ENCODE peak calls at places on chromosomes 12 and 14, in seven cellular contexts. One of them, this sample, is unnamed.

GRCh38 chr12:49515266-49515665 is 23.6 kb upstream of the KCNH3 start:
- DNase-seq in fibroblast of the conjunctiva: peak; percentile 46
- DNase-seq in GM12892: no peak
- DNase-seq in myocyte: peak; percentile 68
- DNase-seq in fibroblast of lung: peak; percentile 83
- DNase-seq in DMS53: peak; percentile 57
- DNase-seq in stomach: no peak
- DNase-seq in this sample: no peak

GRCh38 chr14:95889236-95889979 is 12.8 kb downstream of the TUNAR start:
- DNase-seq in fibroblast of the conjunctiva: no peak
- DNase-seq in GM12892: no peak
- DNase-seq in myocyte: no peak
- DNase-seq in fibroblast of lung: no peak
- DNase-seq in DMS53: no peak
- DNase-seq in stomach: no peak
- DNase-seq in this sample: no peak

GRCh38 chr12:43982544-43982943 is 146.7 kb downstream of the TMEM117 start:
- DNase-seq in fibroblast of the conjunctiva: no peak
- DNase-seq in GM12892: no peak
- DNase-seq in myocyte: no peak
- DNase-seq in fibroblast of lung: no peak
- DNase-seq in DMS53: no peak
- DNase-seq in stomach: no peak
- DNase-seq in this sample: no peak

GRCh38 chr12:24695103-24695502 is 253.8 kb downstream of the BCAT1 start:
- DNase-seq in fibroblast of the conjunctiva: no peak
- DNase-seq in GM12892: no peak
- DNase-seq in myocyte: no peak
- DNase-seq in fibroblast of lung: no peak
- DNase-seq in DMS53: no peak
- DNase-seq in stomach: no peak
- DNase-seq in this sample: no peak

GRCh38 chr12:85676816-85677749 is 159.1 kb downstream of the RASSF9 start:
- DNase-seq in fibroblast of the conjunctiva: no peak
- DNase-seq in GM12892: no peak
- DNase-seq in myocyte: no peak
- DNase-seq in fibroblast of lung: no peak
- DNase-seq in DMS53: no peak
- DNase-seq in stomach: no peak
- DNase-seq in this sample: no peak

GRCh38 chr14:34338056-34338455 is 124.0 kb downstream of the SPTSSA start:
- DNase-seq in fibroblast of the conjunctiva: no peak
- DNase-seq in GM12892: no peak
- DNase-seq in myocyte: no peak
- DNase-seq in fibroblast of lung: no peak
- DNase-seq in DMS53: no peak
- DNase-seq in stomach: no peak
- DNase-seq in this sample: peak; percentile 70

GRCh38 chr12:64256166-64256800 is 34.2 kb upstream of the KICS2 start:
- DNase-seq in fibroblast of the conjunctiva: peak; percentile 56
- DNase-seq in GM12892: no peak
- DNase-seq in myocyte: peak; percentile 75
- DNase-seq in fibroblast of lung: peak; percentile 80
- DNase-seq in DMS53: peak; percentile 88
- DNase-seq in stomach: no peak
- DNase-seq in this sample: peak; percentile 4

GRCh38 chr14:75877292-75877691 is 104.5 kb downstream of the TGFB3 start:
- DNase-seq in fibroblast of the conjunctiva: no peak
- DNase-seq in GM12892: no peak
- DNase-seq in myocyte: peak; percentile 47
- DNase-seq in fibroblast of lung: peak; percentile 98
- DNase-seq in DMS53: peak; percentile 26
- DNase-seq in stomach: no peak
- DNase-seq in this sample: no peak

GRCh38 chr12:13171921-13172859 is 24.3 kb upstream of the EMP1 start:
- DNase-seq in fibroblast of the conjunctiva: no peak
- DNase-seq in GM12892: no peak
- DNase-seq in myocyte: peak; percentile 46
- DNase-seq in fibroblast of lung: no peak
- DNase-seq in DMS53: no peak
- DNase-seq in stomach: no peak
- DNase-seq in this sample: no peak

GRCh38 chr14:25049127-25049558 is 804 bp downstream of the STXBP6 start:
- DNase-seq in fibroblast of the conjunctiva: no peak
- DNase-seq in GM12892: no peak
- DNase-seq in myocyte: no peak
- DNase-seq in fibroblast of lung: peak; percentile 14
- DNase-seq in DMS53: no peak
- DNase-seq in stomach: no peak
- DNase-seq in this sample: no peak

GRCh38 chr12:20367731-20368652 is at the start of gene PDE3A:
- DNase-seq in fibroblast of the conjunctiva: peak; percentile 56
- DNase-seq in GM12892: no peak
- DNase-seq in myocyte: peak; percentile 64
- DNase-seq in fibroblast of lung: peak; percentile 84
- DNase-seq in DMS53: peak; percentile 72
- DNase-seq in stomach: no peak
- DNase-seq in this sample: peak; percentile 5

GRCh38 chr14:96772929-96773328 is 24.3 kb upstream of the VRK1 start:
- DNase-seq in fibroblast of the conjunctiva: no peak
- DNase-seq in GM12892: no peak
- DNase-seq in myocyte: no peak
- DNase-seq in fibroblast of lung: no peak
- DNase-seq in DMS53: no peak
- DNase-seq in stomach: no peak
- DNase-seq in this sample: no peak

GRCh38 chr14:74599201-74599809 is 12.7 kb downstream of the LTBP2 start:
- DNase-seq in fibroblast of the conjunctiva: no peak
- DNase-seq in GM12892: no peak
- DNase-seq in myocyte: peak; percentile 94
- DNase-seq in fibroblast of lung: peak; percentile 84
- DNase-seq in DMS53: no peak
- DNase-seq in stomach: no peak
- DNase-seq in this sample: no peak

GRCh38 chr12:130768120-130768519 is 52.0 kb upstream of the RIMBP2 start:
- DNase-seq in fibroblast of the conjunctiva: no peak
- DNase-seq in GM12892: no peak
- DNase-seq in myocyte: no peak
- DNase-seq in fibroblast of lung: no peak
- DNase-seq in DMS53: no peak
- DNase-seq in stomach: no peak
- DNase-seq in this sample: no peak

GRCh38 chr14:67622675-67623074 is 3.0 kb downstream of the ARG2 start:
- DNase-seq in fibroblast of the conjunctiva: no peak
- DNase-seq in GM12892: no peak
- DNase-seq in myocyte: peak; percentile 80
- DNase-seq in fibroblast of lung: peak; percentile 73
- DNase-seq in DMS53: peak; percentile 88
- DNase-seq in stomach: no peak
- DNase-seq in this sample: no peak

GRCh38 chr14:33532581-33532980 is 418.3 kb downstream of the EGLN3 start:
- DNase-seq in fibroblast of the conjunctiva: no peak
- DNase-seq in GM12892: no peak
- DNase-seq in myocyte: no peak
- DNase-seq in fibroblast of lung: no peak
- DNase-seq in DMS53: no peak
- DNase-seq in stomach: no peak
- DNase-seq in this sample: no peak

GRCh38 chr12:132205271-132206092 is 61.2 kb downstream of the NOC4L start:
- DNase-seq in fibroblast of the conjunctiva: no peak
- DNase-seq in GM12892: no peak
- DNase-seq in myocyte: no peak
- DNase-seq in fibroblast of lung: no peak
- DNase-seq in DMS53: no peak
- DNase-seq in stomach: no peak
- DNase-seq in this sample: no peak

GRCh38 chr14:26021759-26022158 is 576.1 kb downstream of the NOVA1 start:
- DNase-seq in fibroblast of the conjunctiva: no peak
- DNase-seq in GM12892: no peak
- DNase-seq in myocyte: no peak
- DNase-seq in fibroblast of lung: no peak
- DNase-seq in DMS53: no peak
- DNase-seq in stomach: no peak
- DNase-seq in this sample: no peak

GRCh38 chr12:51351913-51352532 is 5.5 kb upstream of the CELA1 start:
- DNase-seq in fibroblast of the conjunctiva: peak; percentile 58
- DNase-seq in GM12892: no peak
- DNase-seq in myocyte: peak; percentile 51
- DNase-seq in fibroblast of lung: peak; percentile 60
- DNase-seq in DMS53: peak; percentile 71
- DNase-seq in stomach: no peak
- DNase-seq in this sample: no peak

GRCh38 chr12:86193931-86194330 is 62.3 kb downstream of the MGAT4C start:
- DNase-seq in fibroblast of the conjunctiva: no peak
- DNase-seq in GM12892: no peak
- DNase-seq in myocyte: no peak
- DNase-seq in fibroblast of lung: peak; percentile 33
- DNase-seq in DMS53: peak; percentile 15
- DNase-seq in stomach: no peak
- DNase-seq in this sample: no peak

GRCh38 chr12:95118788-95119179 is 45.4 kb upstream of the NR2C1 start:
- DNase-seq in fibroblast of the conjunctiva: no peak
- DNase-seq in GM12892: no peak
- DNase-seq in myocyte: peak; percentile 13
- DNase-seq in fibroblast of lung: no peak
- DNase-seq in DMS53: peak; percentile 23
- DNase-seq in stomach: no peak
- DNase-seq in this sample: no peak

GRCh38 chr12:81209001-81209400 is 131.1 kb downstream of the ACSS3 start:
- DNase-seq in fibroblast of the conjunctiva: no peak
- DNase-seq in GM12892: no peak
- DNase-seq in myocyte: no peak
- DNase-seq in fibroblast of lung: peak; percentile 39
- DNase-seq in DMS53: peak; percentile 21
- DNase-seq in stomach: no peak
- DNase-seq in this sample: no peak

GRCh38 chr12:41034686-41035085 is 153.4 kb upstream of the PDZRN4 start:
- DNase-seq in fibroblast of the conjunctiva: no peak
- DNase-seq in GM12892: no peak
- DNase-seq in myocyte: no peak
- DNase-seq in fibroblast of lung: no peak
- DNase-seq in DMS53: no peak
- DNase-seq in stomach: no peak
- DNase-seq in this sample: no peak

GRCh38 chr14:37753459-37753858 is 158.0 kb downstream of the TTC6 start:
- DNase-seq in fibroblast of the conjunctiva: no peak
- DNase-seq in GM12892: no peak
- DNase-seq in myocyte: no peak
- DNase-seq in fibroblast of lung: no peak
- DNase-seq in DMS53: no peak
- DNase-seq in stomach: no peak
- DNase-seq in this sample: no peak

GRCh38 chr12:55188974-55189556 is 31.8 kb upstream of the OR10A7 start:
- DNase-seq in fibroblast of the conjunctiva: peak; percentile 70
- DNase-seq in GM12892: no peak
- DNase-seq in myocyte: peak; percentile 75
- DNase-seq in fibroblast of lung: peak; percentile 83
- DNase-seq in DMS53: peak; percentile 85
- DNase-seq in stomach: no peak
- DNase-seq in this sample: peak; percentile 12

GRCh38 chr12:103958621-103959020 is 7.1 kb upstream of the TDG start:
- DNase-seq in fibroblast of the conjunctiva: no peak
- DNase-seq in GM12892: no peak
- DNase-seq in myocyte: no peak
- DNase-seq in fibroblast of lung: no peak
- DNase-seq in DMS53: no peak
- DNase-seq in stomach: no peak
- DNase-seq in this sample: no peak

GRCh38 chr14:95098984-95099599 is 58.2 kb downstream of the DICER1 start:
- DNase-seq in fibroblast of the conjunctiva: peak; percentile 71
- DNase-seq in GM12892: no peak
- DNase-seq in myocyte: peak; percentile 64
- DNase-seq in fibroblast of lung: peak; percentile 74
- DNase-seq in DMS53: peak; percentile 46
- DNase-seq in stomach: peak; percentile 63
- DNase-seq in this sample: peak; percentile 44

GRCh38 chr12:52391618-52392002 is 6.2 kb upstream of the KRT84 start:
- DNase-seq in fibroblast of the conjunctiva: no peak
- DNase-seq in GM12892: no peak
- DNase-seq in myocyte: peak; percentile 86
- DNase-seq in fibroblast of lung: no peak
- DNase-seq in DMS53: peak; percentile 51
- DNase-seq in stomach: peak; percentile 74
- DNase-seq in this sample: peak; percentile 67

GRCh38 chr12:76183459-76184186 is 99.1 kb upstream of the NAP1L1 start:
- DNase-seq in fibroblast of the conjunctiva: peak; percentile 91
- DNase-seq in GM12892: no peak
- DNase-seq in myocyte: peak; percentile 88
- DNase-seq in fibroblast of lung: peak; percentile 99
- DNase-seq in DMS53: peak; percentile 39
- DNase-seq in stomach: no peak
- DNase-seq in this sample: no peak

GRCh38 chr12:111330800-111331752 is 37.8 kb downstream of the PHETA1 start:
- DNase-seq in fibroblast of the conjunctiva: peak; percentile 28
- DNase-seq in GM12892: no peak
- DNase-seq in myocyte: peak; percentile 73
- DNase-seq in fibroblast of lung: peak; percentile 57
- DNase-seq in DMS53: peak; percentile 72
- DNase-seq in stomach: no peak
- DNase-seq in this sample: no peak